ENCODE peak calls at places on chromosomes 11 and 22, in five cellular contexts. U is bronchial epithelial cell, V is neural progenitor cell, H is HFFc6, T is Peyer's patch. Z is an unnamed sample.

GRCh38 chr22:40247976-40248375 is 70.3 kb downstream of the TNRC6B start:
- DNase-seq in U (no peak), V (no peak), H (no peak), T (no peak), Z (no peak)

GRCh38 chr11:83194284-83195175 is 1.0 kb downstream of the ANKRD42 start:
- DNase-seq in U (peak), V (peak), H (peak), T (peak), Z (peak)

GRCh38 chr11:115893701-115894100 is 389.5 kb upstream of the CADM1 start:
- DNase-seq in U (no peak), V (no peak), H (no peak), T (no peak), Z (no peak)

GRCh38 chr11:2265396-2265795 is 5.0 kb downstream of the ASCL2 start:
- DNase-seq in U (no peak), V (no peak), H (no peak), T (peak), Z (no peak)

GRCh38 chr22:20027966-20028854 is 7.3 kb downstream of the TANGO2 start:
- DNase-seq in U (peak), V (no peak), H (peak), T (peak), Z (no peak)

GRCh38 chr11:20003357-20003756 is 156.9 kb downstream of the DBX1 start:
- DNase-seq in U (peak), V (no peak), H (no peak), T (no peak), Z (no peak)

GRCh38 chr11:10041337-10041736 is 252.7 kb downstream of the SBF2 start:
- DNase-seq in U (no peak), V (no peak), H (no peak), T (no peak), Z (no peak)

GRCh38 chr22:24265734-24266133 is 4.9 kb upstream of the SPECC1L start:
- DNase-seq in U (no peak), V (no peak), H (no peak), T (no peak), Z (no peak)

GRCh38 chr11:69172674-69173073 is 16.9 kb downstream of the SMIM38 start:
- DNase-seq in U (peak), V (no peak), H (no peak), T (no peak), Z (no peak)

GRCh38 chr11:77515483-77515882 is 41.6 kb upstream of the PAK1 start:
- DNase-seq in U (peak), V (no peak), H (no peak), T (no peak), Z (no peak)

GRCh38 chr11:108027057-108027456 is 18.4 kb downstream of the CUL5 start:
- DNase-seq in U (no peak), V (no peak), H (no peak), T (no peak), Z (no peak)

GRCh38 chr11:104776501-104777170 is 121.6 kb downstream of the CASP12 start:
- DNase-seq in U (peak), V (no peak), H (no peak), T (no peak), Z (no peak)

GRCh38 chr22:45587638-45588481 is 83.8 kb upstream of the ATXN10 start:
- DNase-seq in U (peak), V (no peak), H (peak), T (no peak), Z (no peak)

GRCh38 chr11:108685419-108686161 is 20.7 kb downstream of the DDX10 start:
- DNase-seq in U (no peak), V (no peak), H (no peak), T (no peak), Z (no peak)

GRCh38 chr11:72067266-72067665 is 13.1 kb downstream of the NUMA1 start:
- DNase-seq in U (no peak), V (no peak), H (no peak), T (no peak), Z (no peak)

GRCh38 chr11:111977141-111978027 is 40.2 kb downstream of the DIXDC1 start:
- DNase-seq in U (no peak), V (peak), H (peak), T (peak), Z (peak)

GRCh38 chr11:111974451-111974850 is 37.3 kb downstream of the DIXDC1 start:
- DNase-seq in U (no peak), V (no peak), H (no peak), T (no peak), Z (no peak)

GRCh38 chr11:111976119-111976518 is 39.0 kb downstream of the DIXDC1 start:
- DNase-seq in U (no peak), V (no peak), H (no peak), T (no peak), Z (no peak)

GRCh38 chr11:111976614-111977140 is 39.5 kb downstream of the DIXDC1 start:
- DNase-seq in U (peak), V (no peak), H (no peak), T (no peak), Z (no peak)

DNA sequence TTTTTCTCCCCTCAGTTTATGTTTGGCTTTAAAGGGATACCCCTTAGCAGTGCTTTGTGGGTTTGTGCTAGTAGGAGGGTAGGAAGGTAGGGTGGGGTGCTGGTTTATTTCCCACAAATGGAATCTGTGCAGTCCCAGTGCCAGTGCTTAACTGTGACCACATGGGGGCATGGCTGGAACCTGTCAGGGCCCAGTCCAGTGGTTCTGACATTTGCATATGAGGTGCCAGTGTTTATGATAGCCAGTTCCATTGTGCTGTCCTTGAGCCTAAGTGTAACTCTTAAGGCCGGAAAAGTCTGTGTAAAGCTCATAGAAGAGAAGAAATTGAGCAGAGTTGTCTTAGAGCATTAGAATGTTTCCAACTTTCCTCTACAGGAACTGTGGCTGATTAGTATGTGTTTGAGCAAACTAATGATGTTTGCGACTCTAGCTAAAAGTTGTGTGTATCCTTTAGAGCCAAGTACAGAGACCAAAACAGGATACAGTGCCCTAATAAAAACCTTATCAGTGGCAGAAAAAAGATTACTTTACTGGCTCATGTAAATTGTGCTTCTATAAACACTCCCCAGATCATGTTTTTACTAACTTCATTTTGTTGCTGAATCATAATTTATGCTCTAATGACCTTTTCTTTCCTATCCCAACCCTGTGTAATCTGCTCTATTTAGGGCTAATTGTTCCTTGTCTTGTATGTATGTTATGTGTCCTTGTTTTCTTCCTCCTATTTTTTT is 38.1 kb downstream of the DIXDC1 start:
- DNase-seq in U (no peak), V (no peak), H (no peak), T (no peak), Z (no peak)
- TF ChIP-seq CTCF in U (peak), V (no peak), H (peak), T (peak), Z (no peak)

GRCh38 chr11:73473252-73473651 is 97.1 kb downstream of the RELT start:
- DNase-seq in U (no peak), V (no peak), H (no peak), T (no peak), Z (no peak)
- TF ChIP-seq CTCF in U (no peak), V (no peak), H (no peak), T (no peak), Z (no peak)

DNA sequence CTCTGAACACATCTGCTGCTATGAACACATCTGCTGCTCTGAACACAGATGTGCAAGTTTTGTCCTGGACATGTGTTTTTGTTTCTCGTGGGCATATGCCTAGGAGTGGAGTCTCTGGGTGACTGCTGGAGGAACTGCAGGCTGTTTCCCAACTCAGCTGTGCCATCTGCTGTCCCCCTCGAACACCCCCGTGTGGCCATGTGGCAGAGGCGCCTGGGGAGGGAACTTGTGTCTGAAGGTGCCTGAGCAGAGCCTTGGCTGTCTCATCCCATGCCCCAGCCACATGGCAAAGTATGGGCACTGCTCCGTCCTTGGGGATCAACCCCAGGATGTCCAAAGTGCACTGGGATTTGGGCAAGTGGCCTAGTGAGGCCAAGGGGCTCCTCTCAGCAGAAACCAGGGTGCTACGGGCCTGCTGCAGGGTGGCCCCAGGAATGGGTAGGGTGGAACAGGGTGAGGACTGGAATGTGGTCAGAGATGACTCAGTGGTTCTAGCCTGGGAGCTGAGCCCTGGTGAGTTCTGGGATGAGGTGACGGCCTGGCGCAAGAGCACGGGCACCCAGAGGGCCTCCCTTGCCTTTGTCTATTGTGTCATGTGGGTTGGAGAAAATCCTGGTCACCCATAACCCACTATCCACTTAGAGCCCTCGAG is 14.7 kb downstream of the GATD1 start:
- DNase-seq in U (peak), V (no peak), H (peak), T (peak), Z (no peak)
- TF ChIP-seq CTCF in U (peak), V (peak), H (peak), T (peak), Z (no peak)

DNA sequence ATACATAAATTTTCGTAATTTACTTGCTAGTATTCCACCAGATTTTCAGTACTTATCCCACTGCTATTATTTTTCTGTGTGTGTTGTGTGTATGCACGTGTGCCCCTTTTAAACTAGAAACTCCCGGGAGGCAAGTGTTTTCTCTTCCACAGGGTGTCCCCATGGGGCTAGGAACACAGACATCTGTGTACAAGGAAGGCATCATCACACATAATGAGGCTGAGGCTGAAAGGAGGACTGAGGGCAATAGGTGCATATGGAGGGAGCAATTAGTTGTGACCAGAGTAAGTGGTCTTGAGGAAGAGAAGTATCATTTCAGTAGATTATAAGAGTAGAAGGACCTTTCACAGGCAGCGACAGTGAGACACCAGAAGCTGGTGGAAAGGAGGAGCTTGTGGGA is 2.1 kb upstream of the DPAGT1 start:
- DNase-seq in U (no peak), V (no peak), H (no peak), T (peak), Z (no peak)
- TF ChIP-seq CTCF in U (no peak), V (peak), H (no peak), T (no peak), Z (no peak)